ENCODE peak calls at places on chromosomes 1 and 21, in four cellular contexts. C, N, F and Z are unnamed samples. For H3K4me1, the result is how much of the 10 kb centered on the place peaks cover.

GRCh38 chr1:217106231-217106630 is 383.0 kb upstream of the ESRRG start:
- DNase-seq in C (no peak), N (no peak), F (no peak), Z (no peak)

GRCh38 chr21:32298658-32299081 is at the start of gene MRAP:
- DNase-seq in C (peak), N (no peak), F (no peak), Z (no peak)

GRCh38 chr1:90133133-90133532 is 138.2 kb downstream of the ZNF326 start:
- DNase-seq in C (no peak), N (no peak), F (peak), Z (peak)

GRCh38 chr1:25642710-25643109 is 26.1 kb downstream of the MAN1C1 start:
- DNase-seq in C (no peak), N (no peak), F (no peak), Z (no peak)

GRCh38 chr1:46798820-46799219 is at the start of gene CYP4B1:
- DNase-seq in C (peak), N (peak), F (no peak), Z (no peak)

GRCh38 chr21:15135867-15136629 is 71.2 kb upstream of the NRIP1 start:
- DNase-seq in C (no peak), N (no peak), F (no peak), Z (no peak)

GRCh38 chr1:117802546-117803257 is 126.7 kb downstream of the GDAP2 start:
- DNase-seq in C (no peak), N (no peak), F (no peak), Z (no peak)

GRCh38 chr1:180948846-180949615 is 36.3 kb downstream of the KIAA1614 start:
- DNase-seq in C (no peak), N (no peak), F (no peak), Z (no peak)

GRCh38 chr1:153598309-153599172 is 14.4 kb downstream of the S100A16 start:
- DNase-seq in C (no peak), N (no peak), F (no peak), Z (peak)

GRCh38 chr21:25092441-25093011 is 514.8 kb downstream of the MRPL39 start:
- DNase-seq in C (no peak), N (no peak), F (no peak), Z (no peak)

GRCh38 chr1:192506741-192507155 is 68.8 kb upstream of the RGS1 start:
- DNase-seq in C (no peak), N (no peak), F (peak), Z (no peak)

GRCh38 chr1:1759456-1760344 is 18.6 kb downstream of the NADK start:
- DNase-seq in C (no peak), N (no peak), F (no peak), Z (no peak)

GRCh38 chr1:15592285-15592684 is 7.4 kb upstream of the AGMAT start:
- DNase-seq in C (no peak), N (no peak), F (no peak), Z (no peak)

GRCh38 chr21:42135386-42136040 is 64.4 kb downstream of the UMODL1 start:
- DNase-seq in C (no peak), N (no peak), F (no peak), Z (no peak)

GRCh38 chr1:18299441-18300338 is 181.0 kb upstream of the KLHDC7A start:
- DNase-seq in C (no peak), N (no peak), F (peak), Z (peak)

GRCh38 chr1:77504986-77505385 is 177.5 kb downstream of the ZZZ3 start:
- DNase-seq in C (no peak), N (no peak), F (no peak), Z (no peak)

GRCh38 chr1:77687519-77687906 is 5.1 kb upstream of the ZZZ3 start:
- DNase-seq in C (no peak), N (peak), F (peak), Z (no peak)

GRCh38 chr1:119506941-119507340 is at the start of gene HSD3B1:
- DNase-seq in C (no peak), N (no peak), F (no peak), Z (no peak)

GRCh38 chr21:28069446-28069845 is 923.2 kb downstream of the LTN1 start:
- DNase-seq in C (no peak), N (no peak), F (no peak), Z (peak)

GRCh38 chr1:226558293-226558692 is 9.7 kb downstream of the STUM start:
- DNase-seq in C (no peak), N (no peak), F (no peak), Z (no peak)

GRCh38 chr1:190949932-190950331 is 472.3 kb upstream of the BRINP3 start:
- DNase-seq in C (no peak), N (no peak), F (no peak), Z (no peak)

GRCh38 chr1:168700565-168701331 is 28.3 kb downstream of the DPT start:
- DNase-seq in C (no peak), N (no peak), F (no peak), Z (no peak)

GRCh38 chr21:25938673-25939395 is 204.1 kb downstream of the GABPA start:
- DNase-seq in C (no peak), N (no peak), F (no peak), Z (no peak)

GRCh38 chr1:115829023-115829674 is 11.8 kb downstream of the NHLH2 start:
- DNase-seq in C (peak), N (peak), F (peak), Z (peak)

GRCh38 chr1:225573216-225573615 is 79.7 kb downstream of the ENAH start:
- DNase-seq in C (no peak), N (no peak), F (no peak), Z (peak)

GRCh38 chr21:45301521-45302081 is 13.9 kb upstream of the POFUT2 start:
- DNase-seq in C (peak), N (peak), F (no peak), Z (no peak)

GRCh38 chr1:234149217-234149616 is 224.0 kb upstream of the COA6 start:
- DNase-seq in C (no peak), N (no peak), F (no peak), Z (no peak)

GRCh38 chr1:50595874-50596273 is 172.6 kb upstream of the DMRTA2 start:
- DNase-seq in C (no peak), N (no peak), F (no peak), Z (no peak)

GRCh38 chr1:71919812-71920509 is 362.4 kb downstream of the NEGR1 start:
- DNase-seq in C (no peak), N (no peak), F (no peak), Z (peak)

GRCh38 chr1:248748211-248748610 is 7.3 kb downstream of the LYPD8 start:
- DNase-seq in C (no peak), N (no peak), F (no peak), Z (no peak)

GRCh38 chr21:16322423-16322822 is 592.6 kb downstream of the USP25 start:
- DNase-seq in C (no peak), N (no peak), F (no peak), Z (no peak)

GRCh38 chr1:88462481-88463261 is 221.4 kb upstream of the PKN2 start:
- DNase-seq in C (no peak), N (peak), F (peak), Z (no peak)

GRCh38 chr1:206464456-206464964 is 5.8 kb upstream of the IKBKE start:
- DNase-seq in C (no peak), N (no peak), F (peak), Z (no peak)

GRCh38 chr1:242219298-242219901 is 220.5 kb upstream of the MAP1LC3C start:
- DNase-seq in C (no peak), N (no peak), F (peak), Z (no peak)

GRCh38 chr1:214022810-214023425 is 35.1 kb downstream of the PROX1 start:
- DNase-seq in C (no peak), N (no peak), F (no peak), Z (no peak)

GRCh38 chr1:30117685-30118084 is 605.7 kb downstream of the MATN1 start:
- DNase-seq in C (no peak), N (no peak), F (peak), Z (no peak)

GRCh38 chr1:158148458-158148857 is 32.2 kb upstream of the CD1D start:
- DNase-seq in C (no peak), N (no peak), F (no peak), Z (no peak)
- H3K27ac ChIP-seq in C (no peak), N (peak), F (no peak), Z (no peak)

GRCh38 chr1:107883562-107883961 is 81.4 kb downstream of the VAV3 start:
- DNase-seq in C (no peak), N (no peak), F (no peak), Z (no peak)

GRCh38 chr1:107879338-107879737 is 85.6 kb downstream of the VAV3 start:
- DNase-seq in C (no peak), N (no peak), F (no peak), Z (no peak)

GRCh38 chr1:107877092-107877491 is 87.9 kb downstream of the VAV3 start:
- DNase-seq in C (no peak), N (no peak), F (no peak), Z (peak)

GRCh38 chr1:107877749-107878148 is 87.2 kb downstream of the VAV3 start:
- DNase-seq in C (no peak), N (peak), F (no peak), Z (no peak)

GRCh38 chr1:107879927-107880326 is 85.1 kb downstream of the VAV3 start:
- DNase-seq in C (no peak), N (no peak), F (no peak), Z (no peak)
- H3K4me1 ChIP-seq in C (under half), N (under half), F (under half), Z (under half)

DNA sequence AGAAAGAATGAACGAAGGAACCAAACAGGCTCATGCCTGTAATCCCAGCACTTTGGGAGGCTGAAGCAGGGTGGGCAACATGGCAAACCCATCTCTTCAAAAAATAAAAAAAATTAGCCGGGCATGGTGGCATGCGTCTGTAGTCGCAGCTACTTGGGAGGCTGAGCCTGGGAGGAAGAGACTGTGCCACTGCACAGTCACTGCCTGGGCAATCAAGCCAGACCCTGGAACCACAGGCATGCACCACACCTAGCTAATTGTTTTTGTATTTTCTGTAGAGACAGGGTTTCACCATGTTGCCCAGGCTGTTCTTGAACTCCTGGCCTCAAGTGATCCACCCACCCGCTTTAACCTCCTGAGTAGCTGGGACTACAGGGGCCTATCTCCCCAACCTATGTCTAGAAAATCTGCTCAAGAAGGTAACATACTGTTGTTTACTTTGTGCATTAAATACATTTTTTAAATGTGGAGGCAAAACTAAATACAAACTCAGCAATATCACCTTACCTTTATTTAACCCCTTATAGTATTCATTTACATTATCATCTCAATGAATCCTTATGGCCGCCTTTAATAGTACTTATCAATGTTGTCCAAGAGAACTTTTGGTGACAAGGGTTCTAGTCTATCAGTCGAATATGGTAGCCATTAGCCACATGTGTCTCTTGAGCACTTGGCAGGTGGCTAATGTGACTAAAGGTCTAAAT is 2.7 kb downstream of the KHDC4 start:
- DNase-seq in C (no peak), N (peak), F (no peak), Z (no peak)
- H3K4me3 ChIP-seq in C (peak), N (peak), F (no peak), Z (no peak)

DNA sequence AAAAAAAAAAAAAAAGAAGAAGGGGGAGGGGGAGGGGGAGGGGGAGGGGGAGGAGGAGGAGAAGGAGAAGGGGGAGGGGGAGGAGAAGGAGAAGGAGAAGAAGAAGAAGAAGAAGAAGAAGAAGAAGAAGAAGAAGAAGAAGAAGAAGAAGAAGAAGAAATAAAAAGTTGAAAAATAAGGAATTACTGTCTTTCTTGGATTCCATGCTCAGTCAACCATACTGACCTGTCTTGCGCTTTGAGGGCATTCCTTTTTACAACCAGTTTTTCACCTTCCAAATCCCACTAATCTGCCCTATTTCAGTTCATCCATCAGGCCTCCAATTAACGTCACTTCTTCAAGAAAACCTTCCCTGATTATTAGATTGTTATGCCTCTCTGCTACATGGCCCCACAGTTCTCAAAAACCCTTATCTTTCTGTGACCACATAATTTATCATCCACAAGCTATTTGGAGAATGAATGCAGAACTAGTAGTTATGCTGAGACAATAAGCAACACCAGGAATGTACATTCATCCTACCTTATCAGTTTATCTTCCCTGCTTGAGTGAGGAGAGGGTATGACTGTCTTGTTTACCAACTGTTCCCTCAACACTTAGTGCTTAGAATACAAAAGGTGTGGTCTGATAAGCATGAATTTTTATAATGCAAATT is 57.5 kb upstream of the GUCA2A start:
- DNase-seq in C (no peak), N (no peak), F (peak), Z (no peak)
- H3K27ac ChIP-seq in C (no peak), N (no peak), F (no peak), Z (no peak)

GRCh38 chr1:41714613-41715389 is 203.9 kb downstream of the HIVEP3 start:
- DNase-seq in C (no peak), N (no peak), F (no peak), Z (no peak)
- H3K4me1 ChIP-seq in C (under half), N (under half), F (under half), Z (under half)

GRCh38 chr1:244212792-244213475 is 161.9 kb downstream of the ZBTB18 start:
- DNase-seq in C (no peak), N (no peak), F (no peak), Z (no peak)
- H3K4me3 ChIP-seq in C (no peak), N (no peak), F (no peak), Z (no peak)

GRCh38 chr1:174958396-174958795 is 41.4 kb upstream of the CACYBP start:
- DNase-seq in C (no peak), N (no peak), F (no peak), Z (no peak)
- H3K27ac ChIP-seq in C (no peak), N (no peak), F (no peak), Z (no peak)